ENCODE peak calls at places on chromosomes 3 and 15, in four cellular contexts. S is psoas muscle; I is effector memory CD4-positive, alpha-beta T cell; X is naive thymus-derived CD4-positive, alpha-beta T cell. B is an unnamed sample.

GRCh38 chr3:197519801-197520211 is 36.0 kb downstream of the BDH1 start:
- DNase-seq in S (no peak), I (no peak), X (no peak), B (no peak)

GRCh38 chr3:23450806-23451205 is 247.7 kb downstream of the UBE2E2 start:
- DNase-seq in S (no peak), I (no peak), X (no peak), B (no peak)

GRCh38 chr15:65867244-65867643 is 2.0 kb upstream of the RAB11A start:
- DNase-seq in S (no peak), I (no peak), X (no peak), B (no peak)

GRCh38 chr3:159645874-159646273 is 342.8 kb upstream of the IL12A start:
- DNase-seq in S (no peak), I (no peak), X (no peak), B (no peak)

GRCh38 chr3:178754852-178755510 is 218.7 kb downstream of the KCNMB2 start:
- DNase-seq in S (no peak), I (no peak), X (no peak), B (no peak)

GRCh38 chr15:80831192-80831591 is 52.0 kb downstream of the CEMIP start:
- DNase-seq in S (no peak), I (no peak), X (no peak), B (no peak)

GRCh38 chr3:134093906-134094305 is 64.2 kb upstream of the SLCO2A1 start:
- DNase-seq in S (no peak), I (no peak), X (no peak), B (no peak)

GRCh38 chr3:185319801-185320200 is 43.1 kb upstream of the MAP3K13 start:
- DNase-seq in S (no peak), I (no peak), X (no peak), B (no peak)

GRCh38 chr3:45789235-45789812 is 7.0 kb downstream of the SLC6A20 start:
- DNase-seq in S (no peak), I (no peak), X (no peak), B (no peak)

GRCh38 chr15:63389902-63390301 is 8.3 kb upstream of the CA12 start:
- DNase-seq in S (no peak), I (no peak), X (no peak), B (peak; percentile 85)

GRCh38 chr15:74387988-74388955 is 20.8 kb upstream of the CYP11A1 start:
- DNase-seq in S (no peak), I (no peak), X (no peak), B (no peak)

GRCh38 chr3:53162672-53163458 is 1.9 kb downstream of the PRKCD start:
- DNase-seq in S (no peak), I (peak; percentile 20), X (peak; percentile 25), B (no peak)

GRCh38 chr15:93321881-93322282 is 232.9 kb upstream of the RGMA start:
- DNase-seq in S (no peak), I (no peak), X (no peak), B (no peak)

GRCh38 chr15:41932101-41932500 is 38.2 kb upstream of the SPTBN5 start:
- DNase-seq in S (no peak), I (no peak), X (no peak), B (no peak)

GRCh38 chr3:49872801-49873281 is 3.1 kb upstream of the CAMKV start:
- DNase-seq in S (no peak), I (peak; percentile 19), X (no peak), B (no peak)

GRCh38 chr15:71532994-71533393 is 277.4 kb upstream of the NR2E3 start:
- DNase-seq in S (no peak), I (no peak), X (no peak), B (no peak)

GRCh38 chr3:37891227-37891626 is 29.5 kb downstream of the CTDSPL start:
- DNase-seq in S (no peak), I (no peak), X (no peak), B (peak; percentile 44)

GRCh38 chr15:72184165-72184811 is 13.3 kb downstream of the GRAMD2A start:
- DNase-seq in S (peak; percentile 65), I (no peak), X (no peak), B (no peak)

DNA sequence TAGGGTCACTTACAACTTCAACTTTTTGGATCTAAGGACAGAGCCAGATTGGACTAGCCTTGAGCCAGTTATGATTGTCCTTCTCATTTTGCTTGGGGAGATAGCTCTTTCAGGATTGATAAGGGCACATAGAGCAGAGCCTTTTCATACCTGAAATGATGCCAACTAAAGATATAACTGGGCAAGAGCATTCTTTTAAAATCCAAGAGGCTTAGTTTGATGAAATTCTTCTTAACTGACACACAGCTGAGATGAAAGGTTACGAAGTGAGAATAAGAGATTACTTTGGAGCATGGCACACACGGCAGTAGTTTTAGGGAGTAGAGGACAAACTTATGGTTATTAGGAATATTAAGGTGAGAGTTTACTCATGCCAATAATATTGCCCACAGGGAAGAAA is 12.7 kb downstream of the CD200 start:
- DNase-seq in S (no peak), I (no peak), X (no peak), B (no peak)
- H3K27ac ChIP-seq in S (no peak overlapping the region), I (no peak overlapping the region), X (no peak overlapping the region), B (no peak overlapping the region)

GRCh38 chr3:102474207-102474606 is 39.4 kb downstream of the ZPLD1 start:
- DNase-seq in S (no peak), I (no peak), X (no peak), B (no peak)

GRCh38 chr3:102473648-102474047 is 38.8 kb downstream of the ZPLD1 start:
- DNase-seq in S (no peak), I (no peak), X (no peak), B (no peak)

GRCh38 chr3:102480139-102480538 is 45.3 kb downstream of the ZPLD1 start:
- DNase-seq in S (no peak), I (no peak), X (no peak), B (no peak)

GRCh38 chr3:102481050-102481449 is 46.2 kb downstream of the ZPLD1 start:
- DNase-seq in S (no peak), I (no peak), X (no peak), B (no peak)

GRCh38 chr3:102478160-102478559 is 43.3 kb downstream of the ZPLD1 start:
- DNase-seq in S (no peak), I (no peak), X (no peak), B (no peak)
- H3K27ac ChIP-seq in S (no peak overlapping the region), I (no peak overlapping the region), X (no peak overlapping the region), B (no peak overlapping the region)

GRCh38 chr15:96342611-96343528 is 12.4 kb downstream of the NR2F2 start:
- DNase-seq in S (no peak), I (no peak), X (no peak), B (no peak)

GRCh38 chr15:96341465-96342142 is 11.1 kb downstream of the NR2F2 start:
- DNase-seq in S (peak; percentile 54), I (no peak), X (no peak), B (no peak)

GRCh38 chr15:96343529-96344072 is 13.1 kb downstream of the NR2F2 start:
- DNase-seq in S (peak; percentile 50), I (no peak), X (no peak), B (peak; percentile 41)

GRCh38 chr15:96340611-96341464 is 10.3 kb downstream of the NR2F2 start:
- DNase-seq in S (peak; percentile 80), I (no peak), X (no peak), B (no peak)

DNA sequence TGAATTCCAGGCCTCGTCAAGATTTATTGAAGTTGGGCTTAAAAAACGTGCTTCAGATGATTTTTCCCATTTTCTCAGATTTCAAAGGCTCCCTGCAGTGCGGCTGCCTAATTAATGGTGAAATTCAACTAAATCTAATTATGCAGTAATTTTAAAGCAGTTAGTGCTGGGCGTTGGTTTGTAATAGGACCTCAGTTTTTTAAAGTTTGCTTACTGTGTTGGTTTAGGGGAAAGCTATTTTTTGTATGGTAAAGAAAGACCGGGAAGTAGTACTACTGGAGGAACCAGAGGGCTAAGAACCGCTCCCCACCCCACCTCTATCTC is 11.6 kb downstream of the NR2F2 start:
- DNase-seq in S (no peak), I (no peak), X (no peak), B (no peak)
- H3K27ac ChIP-seq in S (peak overlapping the region; percentile 94), I (no peak overlapping the region), X (no peak overlapping the region), B (peak overlapping the region; percentile 90)

GRCh38 chr15:98861188-98861587 is 146.4 kb downstream of the PGPEP1L start:
- DNase-seq in S (no peak), I (no peak), X (no peak), B (no peak)
- H3K27ac ChIP-seq in S (no peak overlapping the region), I (no peak overlapping the region), X (no peak overlapping the region), B (no peak overlapping the region)

GRCh38 chr3:161419555-161420333 is 48.4 kb upstream of the SPTSSB start:
- DNase-seq in S (no peak), I (no peak), X (no peak), B (no peak)
- H3K27ac ChIP-seq in S (no peak overlapping the region), I (no peak overlapping the region), X (no peak overlapping the region), B (no peak overlapping the region)

B was measured in right lobe of liver.